ENCODE peak calls at places on chromosome 18, in four cellular contexts. Q is neural crest cell, A is mammary epithelial cell, V is MM.1S. B is an unnamed sample.

GRCh38 chr18:250685-251084 is 17.2 kb downstream of the THOC1 start:
- DNase-seq in Q (no peak), A (peak), V (no peak), B (no peak)

GRCh38 chr18:22796069-22796468 is 137.1 kb upstream of the RBBP8 start:
- DNase-seq in Q (no peak), A (peak), V (no peak), B (no peak)

GRCh38 chr18:72409923-72410322 is 134.2 kb downstream of the CBLN2 start:
- DNase-seq in Q (no peak), A (no peak), V (no peak), B (no peak)

GRCh38 chr18:55404136-55404810 is 183.7 kb downstream of the TCF4 start:
- DNase-seq in Q (no peak), A (no peak), V (no peak), B (no peak)

GRCh38 chr18:78915446-78916008 is 64.1 kb upstream of the SALL3 start:
- DNase-seq in Q (no peak), A (no peak), V (no peak), B (no peak)

GRCh38 chr18:79372461-79372860 is 23.3 kb upstream of the NFATC1 start:
- DNase-seq in Q (no peak), A (no peak), V (no peak), B (no peak)

GRCh38 chr18:41703744-41704530 is 251.1 kb upstream of the PIK3C3 start:
- DNase-seq in Q (no peak), A (no peak), V (no peak), B (no peak)

GRCh38 chr18:9823805-9824473 is 61.8 kb upstream of the TXNDC2 start:
- DNase-seq in Q (no peak), A (no peak), V (no peak), B (no peak)

GRCh38 chr18:80104364-80104779 is 4.7 kb upstream of the ADNP2 start:
- DNase-seq in Q (no peak), A (no peak), V (no peak), B (no peak)

GRCh38 chr18:46723856-46724415 is 32.9 kb downstream of the ST8SIA5 start:
- DNase-seq in Q (no peak), A (no peak), V (no peak), B (no peak)

GRCh38 chr18:25795178-25795577 is 295.2 kb downstream of the SS18 start:
- DNase-seq in Q (no peak), A (no peak), V (no peak), B (no peak)

GRCh38 chr18:42821492-42821891 is 294.0 kb downstream of the RIT2 start:
- DNase-seq in Q (no peak), A (no peak), V (no peak), B (no peak)

GRCh38 chr18:62984656-62985315 is 269.4 kb downstream of the PHLPP1 start:
- DNase-seq in Q (no peak), A (no peak), V (no peak), B (no peak)

GRCh38 chr18:77108001-77108692 is 24.4 kb downstream of the MBP start:
- DNase-seq in Q (no peak), A (no peak), V (peak), B (no peak)

GRCh38 chr18:24402209-24402785 is 4.7 kb upstream of the OSBPL1A start:
- DNase-seq in Q (peak), A (no peak), V (no peak), B (no peak)

GRCh38 chr18:48948112-48949050 is 2.4 kb downstream of the SMAD7 start:
- DNase-seq in Q (peak), A (peak), V (peak), B (peak)

GRCh38 chr18:72847134-72847533 is 20.7 kb downstream of the NETO1 start:
- DNase-seq in Q (no peak), A (peak), V (no peak), B (no peak)

GRCh38 chr18:9638886-9639285 is 24.5 kb upstream of the PPP4R1 start:
- DNase-seq in Q (no peak), A (peak), V (no peak), B (no peak)

GRCh38 chr18:25726278-25726677 is 364.1 kb downstream of the SS18 start:
- DNase-seq in Q (peak), A (no peak), V (no peak), B (no peak)

GRCh38 chr18:23784811-23785245 is 95.6 kb downstream of the LAMA3 start:
- DNase-seq in Q (no peak), A (peak), V (no peak), B (no peak)

GRCh38 chr18:69567813-69568488 is 167.3 kb downstream of the DOK6 start:
- DNase-seq in Q (no peak), A (peak), V (no peak), B (no peak)

GRCh38 chr18:45734944-45735343 is 11.0 kb downstream of the SLC14A1 start:
- DNase-seq in Q (no peak), A (no peak), V (no peak), B (no peak)

GRCh38 chr18:41992066-41992465 is 37.0 kb downstream of the PIK3C3 start:
- DNase-seq in Q (no peak), A (no peak), V (no peak), B (no peak)

DNA sequence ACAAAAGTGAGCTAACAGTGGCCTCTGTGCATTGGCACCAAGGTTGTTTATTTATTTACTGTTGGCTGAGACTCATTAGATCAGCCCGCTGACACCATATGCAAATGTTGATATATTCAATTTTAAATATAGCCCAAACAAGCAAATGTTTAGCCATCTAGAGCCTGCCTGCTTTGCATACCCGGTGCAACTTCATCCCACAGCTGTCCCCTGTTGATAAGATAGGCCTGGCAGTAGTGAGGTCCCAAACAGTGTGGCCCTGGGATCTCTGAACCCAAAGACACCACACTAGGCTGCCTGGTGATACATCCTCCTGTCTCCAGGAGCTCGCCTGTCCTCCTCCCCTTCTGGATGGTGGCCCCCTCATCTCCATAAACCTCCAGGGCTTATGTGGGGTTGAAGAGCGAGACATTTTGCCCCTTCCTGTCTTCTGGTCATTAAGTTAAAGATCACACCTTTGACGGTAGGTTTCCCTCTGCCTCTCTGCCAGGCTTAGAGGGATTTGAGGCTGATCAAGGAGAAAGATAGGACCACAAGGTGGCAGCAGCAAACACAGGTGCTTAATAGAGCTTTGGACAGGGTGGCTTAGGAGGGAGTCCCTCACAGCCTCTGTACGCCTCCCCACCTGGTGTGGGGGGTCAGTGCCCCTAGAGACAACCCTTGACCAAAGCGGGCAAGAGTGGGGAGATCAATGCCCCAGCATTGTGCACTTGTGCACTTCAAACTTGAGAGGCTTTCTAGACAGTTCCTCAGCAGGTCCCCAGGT is 23.7 kb upstream of the MYO5B start:
- DNase-seq in Q (no peak), A (peak), V (peak), B (peak)
- TF ChIP-seq CTCF in Q (peak), A (peak), V (peak), B (peak)

DNA sequence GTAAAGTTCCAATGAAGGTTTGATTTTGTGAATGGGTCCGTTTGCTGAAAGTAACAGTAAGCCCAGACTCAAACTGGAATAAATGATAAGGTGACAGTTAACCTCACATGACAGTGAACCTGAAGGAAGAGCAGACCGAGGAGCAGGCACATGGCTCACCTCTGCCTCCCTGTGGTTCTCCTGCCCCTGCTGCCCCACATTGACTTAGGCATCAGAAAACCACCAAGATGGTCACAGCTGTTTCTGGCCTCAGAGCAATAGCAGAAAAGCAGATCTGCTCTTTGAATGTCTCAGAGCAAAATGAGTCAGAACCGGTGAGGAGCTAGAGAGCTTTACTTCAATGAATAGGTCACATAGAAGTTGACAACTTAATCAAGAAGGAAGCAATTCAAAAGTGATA is 487.6 kb downstream of the METTL4 start:
- DNase-seq in Q (no peak), A (peak), V (no peak), B (no peak)
- TF ChIP-seq CTCF in Q (peak), A (peak), V (peak), B (no peak)

DNA sequence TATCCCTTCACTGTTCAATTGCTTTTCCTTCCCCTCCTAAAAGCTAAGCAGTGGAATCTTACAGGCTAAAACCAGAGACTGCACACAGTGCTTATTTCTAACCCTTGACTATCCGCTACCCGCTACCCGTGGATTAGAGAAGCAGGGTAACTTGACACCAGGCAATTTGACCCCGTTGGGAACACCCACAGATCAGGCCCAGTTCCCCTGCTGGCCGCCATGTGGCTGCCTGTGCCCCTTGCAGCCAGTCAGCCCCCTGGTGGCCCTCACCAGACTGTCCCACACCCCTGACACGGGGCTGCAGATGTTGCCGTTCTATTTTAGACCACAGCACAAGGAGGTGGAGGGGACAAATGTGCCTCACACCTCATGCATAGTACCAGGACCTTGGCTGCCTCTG is 74.8 kb downstream of the TXNL1 start:
- DNase-seq in Q (peak), A (no peak), V (no peak), B (no peak)
- TF ChIP-seq CTCF in Q (peak), A (peak), V (peak), B (no peak)

GRCh38 chr18:64407606-64408005 is 258.7 kb upstream of the LINC00305 start:
- DNase-seq in Q (no peak), A (no peak), V (no peak), B (no peak)

GRCh38 chr18:64410685-64411084 is 261.8 kb upstream of the LINC00305 start:
- DNase-seq in Q (no peak), A (no peak), V (no peak), B (no peak)

GRCh38 chr18:64405161-64405560 is 256.3 kb upstream of the LINC00305 start:
- DNase-seq in Q (no peak), A (no peak), V (no peak), B (no peak)

GRCh38 chr18:64403784-64404498 is 255.1 kb upstream of the LINC00305 start:
- DNase-seq in Q (no peak), A (no peak), V (peak), B (no peak)

GRCh38 chr18:64409511-64409910 is 260.6 kb upstream of the LINC00305 start:
- DNase-seq in Q (no peak), A (no peak), V (peak), B (peak)
- TF ChIP-seq CTCF in Q (peak), A (peak), V (peak), B (peak)

GRCh38 chr18:11653521-11653920 is 35.5 kb upstream of the GNAL start:
- DNase-seq in Q (no peak), A (no peak), V (no peak), B (no peak)

GRCh38 chr18:11657554-11657953 is 31.5 kb upstream of the GNAL start:
- DNase-seq in Q (no peak), A (no peak), V (no peak), B (no peak)

GRCh38 chr18:11654736-11655604 is 34.1 kb upstream of the GNAL start:
- DNase-seq in Q (peak), A (peak), V (peak), B (peak)

GRCh38 chr18:11657152-11657551 is 31.9 kb upstream of the GNAL start:
- DNase-seq in Q (no peak), A (no peak), V (no peak), B (no peak)

GRCh38 chr18:11655605-11655932 is 33.5 kb upstream of the GNAL start:
- DNase-seq in Q (no peak), A (no peak), V (no peak), B (no peak)
- TF ChIP-seq CTCF in Q (peak), A (no peak), V (no peak), B (no peak)

DNA sequence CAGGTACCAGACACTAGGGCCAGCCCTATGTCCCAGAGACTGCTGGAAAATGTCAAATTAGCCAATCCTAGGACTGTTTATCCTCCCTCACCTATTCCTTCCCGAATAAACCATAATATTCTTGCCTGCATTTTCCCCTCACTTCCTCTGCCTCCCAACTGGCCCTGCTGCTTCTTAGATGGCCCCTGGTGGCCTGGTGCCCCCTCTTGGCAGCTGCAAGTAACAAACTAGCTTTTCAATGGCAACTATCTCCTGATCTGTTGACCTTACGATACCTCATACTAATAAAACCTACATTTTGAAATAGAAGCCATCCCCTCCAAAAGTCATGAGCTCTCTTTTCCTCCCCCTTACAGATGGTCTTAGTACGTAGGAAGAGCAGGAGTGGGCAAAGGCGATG is 132.0 kb downstream of the ALPK2 start:
- DNase-seq in Q (no peak), A (no peak), V (no peak), B (no peak)
- TF ChIP-seq CTCF in Q (peak), A (peak), V (peak), B (peak)

DNA sequence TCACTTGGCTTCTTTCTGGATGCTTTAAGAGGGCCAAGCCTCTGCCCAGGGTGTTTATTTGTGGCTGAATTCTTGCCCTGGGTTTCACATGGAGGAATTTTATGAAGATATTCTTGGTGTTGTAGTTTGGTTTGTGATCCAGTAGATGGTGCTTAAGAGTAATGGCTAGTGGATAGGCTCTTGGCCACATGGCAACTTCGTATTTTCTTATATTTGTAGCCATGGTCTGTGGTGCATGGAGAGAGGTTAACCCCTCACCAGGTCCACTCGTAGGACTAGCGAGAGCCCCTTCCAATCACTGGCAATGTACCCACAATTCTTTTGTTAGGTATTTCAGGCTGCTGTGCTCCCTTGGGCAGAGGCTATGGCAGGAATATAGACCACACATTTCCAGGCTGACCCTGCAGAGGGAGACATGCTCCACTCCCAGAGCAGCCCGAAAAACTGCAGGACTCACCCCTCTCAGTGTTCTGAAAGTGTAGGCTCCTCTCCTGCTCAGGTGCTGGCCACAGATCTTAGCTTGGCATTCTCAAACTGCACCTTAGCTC is 582.1 kb upstream of the SETBP1 start:
- DNase-seq in Q (no peak), A (peak), V (peak), B (no peak)
- TF ChIP-seq CTCF in Q (peak), A (peak), V (peak), B (no peak)